ENCODE peak calls at places on chromosomes 5 and 9, in five cellular contexts. M is CD8-positive, alpha-beta T cell; S is aorta; T is ELR; I is SW480. D is an unnamed sample.

GRCh38 chr5:58405175-58405574 is 54.7 kb downstream of the PLK2 start:
- DNase-seq in M (no peak), S (no peak), T (no peak), I (no peak), D (no peak)

GRCh38 chr5:7816535-7816901 is 34.4 kb downstream of the CFAP90 start:
- DNase-seq in M (no peak), S (no peak), T (no peak), I (no peak), D (no peak)

GRCh38 chr5:67268233-67269011 is 71.8 kb upstream of the CD180 start:
- DNase-seq in M (no peak), S (peak), T (peak), I (peak), D (peak)

GRCh38 chr5:118195215-118195614 is 793.1 kb downstream of the DTWD2 start:
- DNase-seq in M (no peak), S (no peak), T (no peak), I (no peak), D (no peak)

GRCh38 chr5:65032250-65032649 is 263.5 kb downstream of the CWC27 start:
- DNase-seq in M (no peak), S (no peak), T (peak), I (no peak), D (no peak)

GRCh38 chr9:91905958-91906585 is 44.0 kb downstream of the ROR2 start:
- DNase-seq in M (peak), S (peak), T (no peak), I (peak), D (no peak)

GRCh38 chr5:178544166-178544834 is 45.9 kb downstream of the COL23A1 start:
- DNase-seq in M (no peak), S (peak), T (no peak), I (no peak), D (no peak)

GRCh38 chr9:132670359-132670815 is at the start of gene GTF3C4:
- DNase-seq in M (peak), S (peak), T (peak), I (peak), D (no peak)

GRCh38 chr5:120055858-120056257 is 408.2 kb upstream of the PRR16 start:
- DNase-seq in M (no peak), S (no peak), T (peak), I (no peak), D (no peak)

GRCh38 chr5:16312786-16313185 is 133.2 kb upstream of the MARCHF11 start:
- DNase-seq in M (no peak), S (no peak), T (peak), I (no peak), D (no peak)

GRCh38 chr9:76216161-76216649 is 178.0 kb downstream of the RFK start:
- DNase-seq in M (no peak), S (no peak), T (peak), I (peak), D (no peak)

GRCh38 chr9:77488439-77489126 is 159.5 kb downstream of the GNA14 start:
- DNase-seq in M (no peak), S (no peak), T (peak), I (peak), D (no peak)

GRCh38 chr5:54821445-54822330 is 163.7 kb downstream of the ESM1 start:
- DNase-seq in M (no peak), S (no peak), T (no peak), I (no peak), D (no peak)

GRCh38 chr9:136052433-136052880 is 42.6 kb downstream of the NACC2 start:
- DNase-seq in M (no peak), S (peak), T (peak), I (peak), D (peak)

GRCh38 chr5:161921781-161922180 is 73.9 kb downstream of the GABRA1 start:
- DNase-seq in M (no peak), S (no peak), T (no peak), I (no peak), D (no peak)

GRCh38 chr5:91166040-91166807 is 216.9 kb downstream of the ARRDC3 start:
- DNase-seq in M (no peak), S (no peak), T (peak), I (no peak), D (no peak)

GRCh38 chr5:5886812-5887486 is 464.5 kb downstream of the ICE1 start:
- DNase-seq in M (peak), S (no peak), T (no peak), I (no peak), D (peak)

GRCh38 chr9:18442629-18443491 is 31.1 kb upstream of the ADAMTSL1 start:
- DNase-seq in M (peak), S (peak), T (peak), I (peak), D (peak)

GRCh38 chr5:150562832-150563231 is 54.9 kb downstream of the NDST1 start:
- DNase-seq in M (no peak), S (no peak), T (peak), I (peak), D (peak)

GRCh38 chr5:134458234-134458633 is 46.6 kb upstream of the CDKN2AIPNL start:
- DNase-seq in M (no peak), S (peak), T (no peak), I (no peak), D (no peak)

GRCh38 chr5:97276721-97277120 is 93.7 kb upstream of the RIOK2 start:
- DNase-seq in M (no peak), S (no peak), T (no peak), I (no peak), D (no peak)

GRCh38 chr5:32443541-32444190 is 874 bp downstream of the ZFR start:
- DNase-seq in M (peak), S (peak), T (peak), I (peak), D (no peak)

GRCh38 chr9:95508968-95509850 is 7.6 kb downstream of the PTCH1 start:
- DNase-seq in M (peak), S (peak), T (peak), I (peak), D (peak)

GRCh38 chr9:128635266-128636023 is 21.2 kb downstream of the DYNC2I2 start:
- DNase-seq in M (no peak), S (peak), T (peak), I (peak), D (peak)

GRCh38 chr9:74073897-74074296 is 423.2 kb upstream of the RORB start:
- DNase-seq in M (no peak), S (peak), T (no peak), I (no peak), D (no peak)

GRCh38 chr5:1810581-1811101 is 9.4 kb downstream of the NDUFS6 start:
- DNase-seq in M (no peak), S (no peak), T (no peak), I (no peak), D (no peak)

GRCh38 chr5:36943584-36943983 is 67.0 kb downstream of the NIPBL start:
- DNase-seq in M (no peak), S (no peak), T (no peak), I (no peak), D (no peak)

GRCh38 chr5:177264178-177264577 is 39.3 kb downstream of the RAB24 start:
- DNase-seq in M (no peak), S (no peak), T (no peak), I (no peak), D (no peak)

GRCh38 chr5:134106991-134107701 is 7.3 kb upstream of the TCF7 start:
- DNase-seq in M (no peak), S (no peak), T (no peak), I (no peak), D (no peak)

GRCh38 chr9:38362912-38363588 is 29.5 kb upstream of the ALDH1B1 start:
- DNase-seq in M (no peak), S (no peak), T (peak), I (peak), D (peak)

GRCh38 chr5:10719965-10720364 is 41.1 kb downstream of the DAP start:
- DNase-seq in M (no peak), S (no peak), T (peak), I (no peak), D (no peak)

GRCh38 chr5:142184939-142185526 is 76.5 kb downstream of the NDFIP1 start:
- DNase-seq in M (no peak), S (peak), T (no peak), I (no peak), D (no peak)

GRCh38 chr5:141127305-141127704 is 5.7 kb downstream of the PCDHB4 start:
- DNase-seq in M (no peak), S (no peak), T (no peak), I (no peak), D (no peak)

GRCh38 chr9:26947736-26948135 is 694 bp upstream of the PLAA start:
- DNase-seq in M (no peak), S (no peak), T (peak), I (no peak), D (no peak)

GRCh38 chr9:86202338-86202882 is 57.0 kb downstream of the C9orf153 start:
- DNase-seq in M (peak), S (no peak), T (peak), I (peak), D (peak)

GRCh38 chr5:1297243-1297642 is 2.4 kb upstream of the TERT start:
- DNase-seq in M (no peak), S (no peak), T (no peak), I (no peak), D (no peak)

GRCh38 chr9:16869961-16870605 is 387 bp downstream of the BNC2 start:
- DNase-seq in M (no peak), S (peak), T (peak), I (no peak), D (no peak)

GRCh38 chr5:172144291-172144815 is 43.7 kb downstream of the STK10 start:
- DNase-seq in M (no peak), S (no peak), T (no peak), I (peak), D (peak)